ENCODE peak calls at places on chromosomes 13 and 19, in six cellular contexts. One of them, this sample, is unnamed.
A peak's percentile ranks its signal among the peaks of the same experiment; 100 is the strongest.

GRCh38 chr19:46660601-46661019 is 372 bp downstream of the DACT3 start:
- DNase-seq in body of pancreas: no peak
- DNase-seq in testis: no peak
- DNase-seq in fibroblast of lung: no peak
- DNase-seq in IMR-90: no peak
- DNase-seq in cardiac muscle cell: no peak
- DNase-seq in this sample: no peak

GRCh38 chr13:38669234-38669964 is 17.5 kb upstream of the FREM2 start:
- DNase-seq in fibroblast of lung: no peak
- DNase-seq in body of pancreas: no peak
- DNase-seq in IMR-90: no peak
- DNase-seq in testis: no peak
- DNase-seq in cardiac muscle cell: no peak
- DNase-seq in this sample: no peak

GRCh38 chr19:47613165-47614146 is 4.5 kb downstream of the BICRA start:
- DNase-seq in fibroblast of lung: peak; percentile 80
- DNase-seq in cardiac muscle cell: peak; percentile 77
- DNase-seq in body of pancreas: no peak
- DNase-seq in IMR-90: peak; percentile 70
- DNase-seq in testis: no peak
- DNase-seq in this sample: no peak

GRCh38 chr13:98485561-98485960 is 91.3 kb downstream of the STK24 start:
- DNase-seq in testis: no peak
- DNase-seq in cardiac muscle cell: no peak
- DNase-seq in body of pancreas: no peak
- DNase-seq in IMR-90: no peak
- DNase-seq in fibroblast of lung: no peak
- DNase-seq in this sample: no peak

GRCh38 chr13:94325148-94325528 is 154.3 kb downstream of the DCT start:
- DNase-seq in IMR-90: no peak
- DNase-seq in testis: no peak
- DNase-seq in fibroblast of lung: no peak
- DNase-seq in body of pancreas: no peak
- DNase-seq in cardiac muscle cell: no peak
- DNase-seq in this sample: no peak

GRCh38 chr13:109918179-109918651 is 131.8 kb upstream of the IRS2 start:
- DNase-seq in fibroblast of lung: peak; percentile 30
- DNase-seq in IMR-90: peak; percentile 30
- DNase-seq in testis: no peak
- DNase-seq in cardiac muscle cell: no peak
- DNase-seq in body of pancreas: no peak
- DNase-seq in this sample: no peak

GRCh38 chr19:13010038-13010991 is 15.0 kb downstream of the NFIX start:
- DNase-seq in body of pancreas: no peak
- DNase-seq in fibroblast of lung: no peak
- DNase-seq in testis: peak; percentile 61
- DNase-seq in IMR-90: no peak
- DNase-seq in cardiac muscle cell: peak; percentile 68
- DNase-seq in this sample: no peak

GRCh38 chr19:34428549-34429285 is 536 bp downstream of the UBA2 start:
- DNase-seq in body of pancreas: peak; percentile 17
- DNase-seq in IMR-90: peak; percentile 17
- DNase-seq in fibroblast of lung: peak; percentile 40
- DNase-seq in cardiac muscle cell: peak; percentile 46
- DNase-seq in testis: peak; percentile 44
- DNase-seq in this sample: peak; percentile 52

GRCh38 chr19:49210901-49211451 is 53.4 kb downstream of the TRPM4 start:
- DNase-seq in body of pancreas: no peak
- DNase-seq in cardiac muscle cell: no peak
- DNase-seq in testis: no peak
- DNase-seq in fibroblast of lung: no peak
- DNase-seq in IMR-90: no peak
- DNase-seq in this sample: no peak

GRCh38 chr13:106568225-106569003 is 477 bp upstream of the ARGLU1 start:
- DNase-seq in IMR-90: no peak
- DNase-seq in fibroblast of lung: no peak
- DNase-seq in testis: no peak
- DNase-seq in cardiac muscle cell: no peak
- DNase-seq in body of pancreas: no peak
- DNase-seq in this sample: no peak

GRCh38 chr19:9345005-9345404 is 17.8 kb upstream of the ZNF177 start:
- DNase-seq in IMR-90: no peak
- DNase-seq in cardiac muscle cell: no peak
- DNase-seq in testis: no peak
- DNase-seq in body of pancreas: no peak
- DNase-seq in fibroblast of lung: no peak
- DNase-seq in this sample: no peak
- H3K9me3 ChIP-seq in IMR-90: peaks cover 64% of the 10 kb centered on the region
- H3K9me3 ChIP-seq in cardiac muscle cell: peaks cover 13% of the 10 kb centered on the region
- H3K9me3 ChIP-seq in testis: no peaks in the 10 kb centered on the region
- H3K9me3 ChIP-seq in body of pancreas: no peaks in the 10 kb centered on the region
- H3K9me3 ChIP-seq in fibroblast of lung: peaks cover 8% of the 10 kb centered on the region
- H3K9me3 ChIP-seq in this sample: peaks cover 100% of the 10 kb centered on the region

DNA sequence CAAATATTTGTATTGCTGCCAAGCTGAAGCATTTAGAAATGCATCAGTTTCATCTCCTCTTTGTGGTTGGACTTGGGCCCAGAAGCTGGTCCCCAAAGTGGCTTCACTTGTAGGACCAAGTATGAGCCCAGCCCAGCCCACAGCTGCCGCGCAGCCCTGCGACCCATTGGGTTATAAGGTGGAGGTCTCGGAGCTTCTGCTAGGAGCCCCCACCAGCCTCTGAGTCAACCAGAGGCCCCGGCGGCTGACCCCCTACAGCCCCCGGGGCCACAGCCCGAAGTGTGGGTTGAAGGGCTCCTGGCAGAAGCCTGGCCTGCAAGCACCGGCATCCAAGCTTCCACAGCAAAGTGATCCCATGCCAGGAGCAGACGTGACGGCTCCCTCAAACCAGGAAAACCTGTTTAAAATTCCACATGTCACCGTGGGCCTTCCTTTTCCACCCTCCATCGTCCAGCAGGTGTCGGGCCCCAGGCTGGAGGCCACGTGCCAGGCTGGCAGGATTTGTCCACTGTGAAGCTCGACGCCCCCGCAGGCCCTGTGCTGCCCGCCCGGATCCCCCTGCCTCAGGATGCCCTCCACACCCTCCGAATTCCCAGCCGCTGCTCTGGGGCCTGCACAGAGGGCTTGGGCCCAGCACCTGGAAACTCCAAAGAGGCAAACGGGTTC is 54.8 kb downstream of the C13orf46 start:
- DNase-seq in testis: no peak
- DNase-seq in fibroblast of lung: no peak
- DNase-seq in IMR-90: no peak
- DNase-seq in cardiac muscle cell: no peak
- DNase-seq in body of pancreas: no peak
- DNase-seq in this sample: no peak
- H3K9me3 ChIP-seq in testis: no peaks in the 10 kb centered on the region
- H3K9me3 ChIP-seq in fibroblast of lung: no peaks in the 10 kb centered on the region
- H3K9me3 ChIP-seq in IMR-90: peaks cover 15% of the 10 kb centered on the region
- H3K9me3 ChIP-seq in cardiac muscle cell: no peaks in the 10 kb centered on the region
- H3K9me3 ChIP-seq in body of pancreas: no peaks in the 10 kb centered on the region
- H3K9me3 ChIP-seq in this sample: peaks cover 5% of the 10 kb centered on the region

GRCh38 chr19:58107778-58108545 is 9.9 kb upstream of the ZSCAN18 start:
- DNase-seq in fibroblast of lung: no peak
- DNase-seq in cardiac muscle cell: no peak
- DNase-seq in IMR-90: no peak
- DNase-seq in body of pancreas: no peak
- DNase-seq in testis: no peak
- DNase-seq in this sample: no peak
- H3K9me3 ChIP-seq in fibroblast of lung: peaks cover 2% of the 10 kb centered on the region
- H3K9me3 ChIP-seq in cardiac muscle cell: no peaks in the 10 kb centered on the region
- H3K9me3 ChIP-seq in IMR-90: peaks cover 63% of the 10 kb centered on the region
- H3K9me3 ChIP-seq in body of pancreas: no peaks in the 10 kb centered on the region
- H3K9me3 ChIP-seq in testis: no peaks in the 10 kb centered on the region
- H3K9me3 ChIP-seq in this sample: peaks cover 97% of the 10 kb centered on the region

GRCh38 chr13:92802776-92803175 is 423.8 kb upstream of the GPC6 start:
- DNase-seq in testis: no peak
- DNase-seq in fibroblast of lung: peak; percentile 79
- DNase-seq in body of pancreas: no peak
- DNase-seq in IMR-90: no peak
- DNase-seq in cardiac muscle cell: no peak
- DNase-seq in this sample: no peak
- H3K9me3 ChIP-seq in testis: no peaks in the 10 kb centered on the region
- H3K9me3 ChIP-seq in fibroblast of lung: no peaks in the 10 kb centered on the region
- H3K9me3 ChIP-seq in body of pancreas: no peaks in the 10 kb centered on the region
- H3K9me3 ChIP-seq in IMR-90: no peaks in the 10 kb centered on the region
- H3K9me3 ChIP-seq in cardiac muscle cell: no peaks in the 10 kb centered on the region
- H3K9me3 ChIP-seq in this sample: no peaks in the 10 kb centered on the region

GRCh38 chr19:24140099-24140498 is 53.1 kb downstream of the ZNF254 start:
- DNase-seq in body of pancreas: no peak
- DNase-seq in IMR-90: peak; percentile 96
- DNase-seq in fibroblast of lung: peak; percentile 94
- DNase-seq in testis: no peak
- DNase-seq in cardiac muscle cell: peak; percentile 84
- DNase-seq in this sample: no peak
- H3K9me3 ChIP-seq in body of pancreas: peaks cover 3% of the 10 kb centered on the region
- H3K9me3 ChIP-seq in IMR-90: peaks cover 28% of the 10 kb centered on the region
- H3K9me3 ChIP-seq in fibroblast of lung: no peaks in the 10 kb centered on the region
- H3K9me3 ChIP-seq in testis: no peaks in the 10 kb centered on the region
- H3K9me3 ChIP-seq in cardiac muscle cell: no peaks in the 10 kb centered on the region
- H3K9me3 ChIP-seq in this sample: peaks cover 93% of the 10 kb centered on the region

DNA sequence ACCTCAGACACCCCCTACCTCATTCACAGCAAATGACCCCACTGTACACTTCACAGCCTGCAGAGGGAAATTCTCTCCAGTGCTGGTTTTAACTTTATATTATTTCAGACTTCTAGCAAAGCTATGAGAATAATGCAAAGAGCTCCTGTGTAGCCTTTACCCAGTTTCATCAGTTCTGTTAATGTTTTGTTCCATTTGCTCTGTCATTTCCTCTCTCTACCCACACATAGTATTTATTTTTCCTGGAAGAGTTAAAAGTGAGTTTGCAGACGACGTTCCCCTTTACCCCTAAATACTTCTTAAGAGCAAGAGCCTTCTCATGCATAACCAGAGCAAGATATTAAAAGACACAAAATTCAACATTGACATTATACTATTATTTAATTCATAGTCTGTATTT is 49.9 kb upstream of the ADGRE1 start:
- DNase-seq in body of pancreas: no peak
- DNase-seq in testis: no peak
- DNase-seq in fibroblast of lung: no peak
- DNase-seq in cardiac muscle cell: no peak
- DNase-seq in IMR-90: no peak
- DNase-seq in this sample: no peak
- H3K9me3 ChIP-seq in body of pancreas: no peaks in the 10 kb centered on the region
- H3K9me3 ChIP-seq in testis: no peaks in the 10 kb centered on the region
- H3K9me3 ChIP-seq in fibroblast of lung: no peaks in the 10 kb centered on the region
- H3K9me3 ChIP-seq in cardiac muscle cell: no peaks in the 10 kb centered on the region
- H3K9me3 ChIP-seq in IMR-90: peaks cover 12% of the 10 kb centered on the region
- H3K9me3 ChIP-seq in this sample: no peaks in the 10 kb centered on the region

DNA sequence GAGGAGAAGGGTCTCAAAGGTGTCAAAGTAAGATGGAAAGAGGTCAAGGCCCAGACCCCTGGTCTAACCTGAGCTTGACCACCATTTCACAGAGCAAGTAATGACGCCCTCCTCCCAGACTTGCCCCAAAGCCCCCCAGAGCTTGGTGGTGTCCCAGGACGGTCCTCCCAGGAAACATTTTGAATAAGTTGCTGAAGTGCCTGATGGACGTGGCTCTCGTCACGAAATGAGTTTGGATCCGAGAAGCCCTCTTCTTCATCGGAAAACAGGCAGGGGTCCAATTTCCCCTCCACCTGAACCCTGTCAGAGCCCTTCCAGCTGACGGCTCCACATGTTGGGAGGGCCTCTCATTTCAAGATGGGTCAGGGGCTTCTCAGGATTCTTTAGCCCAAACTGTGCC is 54.5 kb upstream of the TPM4 start:
- DNase-seq in fibroblast of lung: no peak
- DNase-seq in testis: no peak
- DNase-seq in body of pancreas: no peak
- DNase-seq in IMR-90: no peak
- DNase-seq in cardiac muscle cell: no peak
- DNase-seq in this sample: no peak
- H3K9me3 ChIP-seq in fibroblast of lung: no peaks in the 10 kb centered on the region
- H3K9me3 ChIP-seq in testis: no peaks in the 10 kb centered on the region
- H3K9me3 ChIP-seq in body of pancreas: no peaks in the 10 kb centered on the region
- H3K9me3 ChIP-seq in IMR-90: no peaks in the 10 kb centered on the region
- H3K9me3 ChIP-seq in cardiac muscle cell: no peaks in the 10 kb centered on the region
- H3K9me3 ChIP-seq in this sample: no peaks in the 10 kb centered on the region

GRCh38 chr19:57290970-57291369 is 10.7 kb downstream of the ZNF460 start:
- DNase-seq in testis: no peak
- DNase-seq in cardiac muscle cell: no peak
- DNase-seq in body of pancreas: no peak
- DNase-seq in IMR-90: no peak
- DNase-seq in fibroblast of lung: no peak
- DNase-seq in this sample: no peak

GRCh38 chr19:57288373-57288772 is 8.1 kb downstream of the ZNF460 start:
- DNase-seq in IMR-90: no peak
- DNase-seq in cardiac muscle cell: no peak
- DNase-seq in testis: no peak
- DNase-seq in body of pancreas: no peak
- DNase-seq in fibroblast of lung: no peak
- DNase-seq in this sample: no peak

DNA sequence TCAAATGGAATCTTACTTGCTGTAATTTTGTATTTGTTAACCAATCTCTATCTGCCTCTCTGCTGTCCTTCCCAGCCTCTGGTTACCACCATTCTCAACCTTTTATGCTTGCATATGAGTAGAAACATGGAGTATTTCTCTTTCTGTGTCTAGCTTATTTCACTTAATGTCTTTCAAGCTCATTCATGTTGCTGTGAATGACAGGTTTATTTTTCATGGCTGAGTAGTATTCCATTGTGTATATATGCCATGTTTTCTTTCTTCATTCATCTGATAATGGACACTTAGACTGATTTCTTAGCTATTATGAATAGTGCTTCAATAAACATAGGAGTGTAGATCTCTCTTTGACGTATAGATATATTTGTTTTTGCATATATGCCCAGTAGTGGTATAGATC is 13.4 kb downstream of the ZNF460 start:
- DNase-seq in testis: no peak
- DNase-seq in fibroblast of lung: no peak
- DNase-seq in IMR-90: no peak
- DNase-seq in cardiac muscle cell: no peak
- DNase-seq in body of pancreas: no peak
- DNase-seq in this sample: no peak
- H3K9me3 ChIP-seq in testis: no peaks in the 10 kb centered on the region
- H3K9me3 ChIP-seq in fibroblast of lung: peaks cover 6% of the 10 kb centered on the region
- H3K9me3 ChIP-seq in IMR-90: peaks cover 25% of the 10 kb centered on the region
- H3K9me3 ChIP-seq in cardiac muscle cell: no peaks in the 10 kb centered on the region
- H3K9me3 ChIP-seq in body of pancreas: no peaks in the 10 kb centered on the region
- H3K9me3 ChIP-seq in this sample: peaks cover 61% of the 10 kb centered on the region

GRCh38 chr13:35514166-35514565 is 37.7 kb upstream of the MAB21L1 start:
- DNase-seq in IMR-90: no peak
- DNase-seq in cardiac muscle cell: no peak
- DNase-seq in testis: no peak
- DNase-seq in fibroblast of lung: peak; percentile 1
- DNase-seq in body of pancreas: no peak
- DNase-seq in this sample: no peak
- H3K9me3 ChIP-seq in IMR-90: no peaks in the 10 kb centered on the region
- H3K9me3 ChIP-seq in cardiac muscle cell: no peaks in the 10 kb centered on the region
- H3K9me3 ChIP-seq in testis: no peaks in the 10 kb centered on the region
- H3K9me3 ChIP-seq in fibroblast of lung: no peaks in the 10 kb centered on the region
- H3K9me3 ChIP-seq in body of pancreas: no peaks in the 10 kb centered on the region
- H3K9me3 ChIP-seq in this sample: no peaks in the 10 kb centered on the region

GRCh38 chr19:44315883-44316282 is 11.1 kb upstream of the ZNF235 start:
- DNase-seq in cardiac muscle cell: no peak
- DNase-seq in IMR-90: no peak
- DNase-seq in testis: no peak
- DNase-seq in fibroblast of lung: peak; percentile 8
- DNase-seq in body of pancreas: no peak
- DNase-seq in this sample: no peak
- H3K9me3 ChIP-seq in cardiac muscle cell: no peaks in the 10 kb centered on the region
- H3K9me3 ChIP-seq in IMR-90: no peaks in the 10 kb centered on the region
- H3K9me3 ChIP-seq in testis: no peaks in the 10 kb centered on the region
- H3K9me3 ChIP-seq in fibroblast of lung: no peaks in the 10 kb centered on the region
- H3K9me3 ChIP-seq in body of pancreas: no peaks in the 10 kb centered on the region
- H3K9me3 ChIP-seq in this sample: peaks cover 76% of the 10 kb centered on the region